ENCODE peak calls at places on chromosomes 7 and 10, in eight cellular contexts. I is fibroblast of lung, C is body of pancreas, U is fibroblast of mammary gland, G is thyroid gland, S is AG04450, F is brain microvascular endothelial cell, T is PC-3. Y is an unnamed sample.

GRCh38 chr10:96588601-96589419 is 2.0 kb upstream of the TM9SF3 start:
- DNase-seq in I (peak), U (peak), F (no peak), S (no peak), C (no peak), G (no peak), T (no peak), Y (peak)

GRCh38 chr10:79386637-79387465 is 39.6 kb downstream of the PPIF start:
- DNase-seq in U (peak), T (no peak), I (no peak), F (no peak), G (peak), C (peak), S (no peak), Y (no peak)

GRCh38 chr7:139776486-139777303 is 1.1 kb downstream of the HIPK2 start:
- DNase-seq in T (peak), I (peak), C (peak), S (no peak), U (peak), G (peak), F (peak), Y (no peak)

GRCh38 chr7:140918236-140918635 is 6.5 kb downstream of the BRAF start:
- DNase-seq in U (no peak), I (no peak), G (no peak), F (no peak), S (no peak), C (no peak), T (no peak), Y (no peak)

GRCh38 chr7:5598261-5598761 is 174.7 kb upstream of the TNRC18 start:
- DNase-seq in C (no peak), F (no peak), T (no peak), I (peak), U (peak), S (no peak), G (no peak), Y (no peak)

GRCh38 chr10:81957976-81958375 is 83.0 kb downstream of the NRG3 start:
- DNase-seq in U (no peak), S (no peak), F (peak), G (no peak), C (no peak), I (peak), T (no peak), Y (no peak)

GRCh38 chr10:3455385-3456334 is 283.1 kb upstream of the PITRM1 start:
- DNase-seq in G (no peak), S (no peak), F (peak), U (no peak), I (peak), T (no peak), C (no peak), Y (peak)

GRCh38 chr10:19654576-19654975 is 161.7 kb upstream of the PLXDC2 start:
- DNase-seq in G (no peak), C (no peak), T (peak), U (peak), I (peak), F (peak), S (peak), Y (peak)

GRCh38 chr10:14372616-14373015 is 41.9 kb upstream of the FRMD4A start:
- DNase-seq in C (no peak), T (no peak), F (no peak), G (no peak), S (no peak), I (no peak), U (no peak), Y (no peak)

GRCh38 chr7:105330526-105330925 is 58.2 kb downstream of the SRPK2 start:
- DNase-seq in I (no peak), C (no peak), F (no peak), S (no peak), G (no peak), T (no peak), U (no peak), Y (no peak)

GRCh38 chr7:27151945-27152815 is at the start of gene HOXA3:
- DNase-seq in T (peak), I (no peak), U (peak), C (no peak), F (no peak), G (no peak), S (no peak), Y (no peak)

GRCh38 chr7:38463277-38464224 is 167.6 kb downstream of the AMPH start:
- DNase-seq in S (peak), F (peak), G (peak), C (no peak), I (peak), T (peak), U (peak), Y (peak)

GRCh38 chr10:96400465-96400864 is 41.7 kb upstream of the OPALIN start:
- DNase-seq in S (no peak), F (no peak), U (no peak), G (no peak), T (no peak), C (no peak), I (no peak), Y (no peak)

GRCh38 chr7:2099036-2099957 is 133.4 kb downstream of the MAD1L1 start:
- DNase-seq in G (no peak), F (no peak), I (peak), S (no peak), T (no peak), C (no peak), U (peak), Y (no peak)

GRCh38 chr7:29780346-29780745 is 26.0 kb upstream of the WIPF3 start:
- DNase-seq in C (no peak), I (no peak), U (no peak), T (no peak), F (no peak), G (no peak), S (no peak), Y (no peak)

GRCh38 chr10:122019414-122019975 is 30.5 kb downstream of the TACC2 start:
- DNase-seq in G (peak), T (peak), U (no peak), C (peak), S (no peak), I (no peak), F (no peak), Y (peak)

GRCh38 chr7:29987821-29988317 is 1.7 kb downstream of the SCRN1 start:
- DNase-seq in F (peak), G (no peak), S (peak), T (peak), U (peak), I (peak), C (peak), Y (peak)

GRCh38 chr7:40437498-40437897 is 302.7 kb downstream of the SUGCT start:
- DNase-seq in F (peak), U (peak), S (peak), I (peak), T (peak), G (no peak), C (no peak), Y (peak)

GRCh38 chr7:20284398-20285143 is 46.1 kb upstream of the ITGB8 start:
- DNase-seq in F (no peak), T (no peak), G (no peak), C (no peak), I (no peak), S (no peak), U (peak), Y (peak)

GRCh38 chr10:90075995-90076394 is 374.6 kb downstream of the KIF20B start:
- DNase-seq in G (no peak), I (no peak), F (no peak), S (no peak), U (no peak), C (no peak), T (peak), Y (peak)

GRCh38 chr7:114086491-114086905 is 167.7 kb upstream of the PPP1R3A start:
- DNase-seq in G (peak), I (peak), C (peak), U (no peak), F (no peak), S (no peak), T (no peak), Y (no peak)

GRCh38 chr7:103141753-103142404 is 7.0 kb downstream of the NAPEPLD start:
- DNase-seq in F (no peak), U (no peak), C (no peak), S (no peak), G (no peak), I (peak), T (peak), Y (peak)

GRCh38 chr7:45001138-45001694 is 1.2 kb downstream of the CCM2 start:
- DNase-seq in F (no peak), I (peak), U (peak), G (peak), C (peak), S (no peak), T (peak), Y (peak)

GRCh38 chr10:99431190-99431549 is 746 bp upstream of the GOT1 start:
- DNase-seq in C (peak), S (no peak), F (peak), T (peak), U (peak), I (peak), G (peak), Y (peak)

DNA sequence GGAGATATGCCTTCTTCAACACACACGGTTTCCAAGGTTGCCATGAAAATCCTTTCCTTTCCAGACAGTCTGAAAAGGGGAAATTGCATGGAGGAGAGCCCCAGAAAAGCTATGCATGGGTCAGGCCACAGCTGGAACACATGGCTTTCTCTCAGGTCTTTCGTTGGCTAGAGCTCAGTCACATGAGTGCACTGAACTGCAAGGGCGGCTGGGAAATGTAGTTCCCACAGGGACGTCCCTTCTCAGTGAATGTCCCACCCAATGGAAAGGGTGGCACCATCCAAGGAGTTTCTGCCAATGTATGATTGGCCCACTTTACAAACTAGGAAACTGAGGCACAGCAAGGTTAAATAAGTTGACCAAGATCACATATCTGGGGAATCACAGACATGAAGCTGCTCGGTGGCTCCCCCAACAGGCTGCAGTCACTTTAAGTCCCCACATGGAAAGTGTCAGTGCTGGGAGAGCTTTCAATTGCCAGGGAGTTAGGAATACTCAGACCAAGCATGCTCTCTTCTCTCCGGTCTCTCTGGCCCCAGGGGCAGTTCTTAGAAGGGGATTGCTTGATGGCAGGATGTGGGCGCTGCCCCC is 571.3 kb downstream of the GLRX3 start:
- DNase-seq in U (no peak), F (no peak), I (no peak), S (no peak), G (no peak), C (no peak), T (no peak), Y (no peak)
- TF ChIP-seq CTCF in U (no peak), F (no peak), I (no peak), S (no peak), G (no peak), C (no peak), T (no peak), Y (no peak)

GRCh38 chr10:72254891-72255568 is 18.7 kb upstream of the DDIT4 start:
- DNase-seq in I (peak), U (peak), S (no peak), T (no peak), C (peak), G (peak), F (peak), Y (peak)
- H3K4me3 ChIP-seq in I (peak), U (no peak), S (peak), T (no peak), C (no peak), G (no peak), F (no peak), Y (no peak)

GRCh38 chr7:129778770-129779601 is 167.5 kb downstream of the NRF1 start:
- DNase-seq in F (no peak), U (no peak), T (peak), G (peak), I (no peak), C (peak), S (no peak), Y (peak)
- TF ChIP-seq CTCF in F (no peak), U (no peak), T (no peak), G (no peak), I (no peak), C (no peak), S (no peak), Y (no peak)

DNA sequence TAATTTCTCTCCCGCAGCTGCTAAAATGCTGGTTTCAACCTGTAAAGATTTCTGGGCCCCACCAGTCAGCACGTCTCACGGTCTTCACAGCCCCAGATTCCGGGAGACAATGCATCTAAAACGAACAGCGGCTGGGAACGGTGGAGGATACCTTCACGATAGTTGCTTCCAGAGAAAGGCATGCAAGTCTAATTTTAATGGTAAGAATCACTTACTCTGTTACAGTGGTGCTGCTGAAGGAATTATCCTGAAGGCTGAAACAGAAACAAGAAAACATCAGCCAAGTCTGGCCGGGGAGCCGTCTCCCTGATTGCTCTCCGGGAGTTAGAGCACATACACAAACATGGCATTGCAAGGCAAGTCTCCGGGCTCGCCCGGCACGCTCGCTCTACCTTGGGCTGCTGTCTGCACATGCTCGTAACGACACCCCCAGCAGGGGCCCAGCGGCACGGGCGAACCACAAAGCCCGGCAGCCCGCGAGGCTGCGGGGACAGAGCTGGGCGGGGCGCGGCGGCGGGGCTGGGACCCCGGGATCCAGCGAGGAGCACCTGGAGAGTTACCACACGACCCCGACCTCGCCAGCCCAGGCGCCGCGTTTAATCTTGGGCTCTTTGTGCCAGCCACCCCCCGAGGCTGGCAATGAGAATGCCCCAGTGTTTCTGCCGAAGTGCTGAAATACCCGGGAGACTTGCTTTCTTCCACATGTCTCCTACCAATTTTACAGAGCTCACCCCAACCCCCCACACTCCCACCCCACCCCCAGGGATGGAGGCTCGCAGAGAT is at the start of gene FAM13C:
- DNase-seq in T (peak), C (peak), F (peak), I (peak), S (no peak), G (peak), U (peak), Y (peak)
- H3K4me3 ChIP-seq in T (peak), C (no peak), F (peak), I (peak), S (peak), G (peak), U (peak), Y (peak)

DNA sequence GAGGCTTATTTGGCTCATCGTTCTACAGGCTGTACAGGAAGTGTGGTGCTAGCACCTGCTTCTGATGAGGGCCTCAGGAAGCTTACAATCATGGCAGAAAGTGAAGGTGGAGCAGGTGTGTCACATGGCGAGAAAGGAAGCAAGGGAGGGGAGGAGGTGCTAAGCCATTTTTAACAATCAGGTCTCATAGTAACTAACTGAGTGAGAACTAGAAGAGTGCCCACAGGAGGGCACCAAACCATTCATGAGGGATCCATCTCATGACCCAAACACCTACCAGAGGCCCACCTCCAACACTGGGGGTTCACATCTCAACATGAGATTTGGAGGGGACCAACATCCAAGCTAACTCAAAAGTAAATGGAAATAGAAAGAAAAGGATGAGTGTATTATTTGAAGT is 78.1 kb downstream of the CXCL12 start:
- DNase-seq in F (no peak), U (no peak), G (peak), I (no peak), C (peak), T (peak), S (no peak), Y (no peak)
- TF ChIP-seq CTCF in F (peak), U (peak), G (peak), I (peak), C (peak), T (no peak), S (peak), Y (no peak)

GRCh38 chr10:60919551-60919950 is 24.4 kb downstream of the RHOBTB1 start:
- DNase-seq in S (no peak), F (no peak), I (no peak), U (no peak), T (no peak), C (no peak), G (no peak), Y (no peak)
- H3K4me3 ChIP-seq in S (no peak), F (no peak), I (no peak), U (no peak), T (no peak), C (no peak), G (no peak), Y (no peak)

GRCh38 chr10:5040010-5040635 is 36.5 kb upstream of the AKR1C2 start:
- DNase-seq in C (no peak), G (no peak), I (no peak), F (no peak), S (no peak), U (no peak), T (no peak), Y (no peak)
- TF ChIP-seq CTCF in C (no peak), G (no peak), I (no peak), F (no peak), S (no peak), U (no peak), T (no peak), Y (no peak)

GRCh38 chr7:100071018-100071723 is 10.4 kb downstream of the ZNF3 start:
- DNase-seq in I (no peak), G (no peak), S (no peak), T (no peak), C (no peak), F (no peak), U (no peak), Y (no peak)

GRCh38 chr7:100079024-100079560 is 2.4 kb downstream of the ZNF3 start:
- DNase-seq in S (no peak), T (no peak), G (no peak), U (no peak), C (no peak), I (no peak), F (no peak), Y (no peak)

GRCh38 chr7:100072462-100072861 is 9.1 kb downstream of the ZNF3 start:
- DNase-seq in S (no peak), C (no peak), U (no peak), I (no peak), F (no peak), T (no peak), G (no peak), Y (no peak)

GRCh38 chr7:100077205-100077604 is 4.3 kb downstream of the ZNF3 start:
- DNase-seq in C (no peak), T (no peak), G (no peak), U (no peak), I (no peak), F (no peak), S (no peak), Y (no peak)

GRCh38 chr7:100075418-100075817 is 6.1 kb downstream of the ZNF3 start:
- DNase-seq in G (no peak), F (no peak), I (no peak), C (no peak), S (no peak), U (no peak), T (no peak), Y (no peak)
- H3K4me3 ChIP-seq in G (no peak), F (no peak), I (no peak), C (no peak), S (no peak), U (no peak), T (no peak), Y (no peak)

DNA sequence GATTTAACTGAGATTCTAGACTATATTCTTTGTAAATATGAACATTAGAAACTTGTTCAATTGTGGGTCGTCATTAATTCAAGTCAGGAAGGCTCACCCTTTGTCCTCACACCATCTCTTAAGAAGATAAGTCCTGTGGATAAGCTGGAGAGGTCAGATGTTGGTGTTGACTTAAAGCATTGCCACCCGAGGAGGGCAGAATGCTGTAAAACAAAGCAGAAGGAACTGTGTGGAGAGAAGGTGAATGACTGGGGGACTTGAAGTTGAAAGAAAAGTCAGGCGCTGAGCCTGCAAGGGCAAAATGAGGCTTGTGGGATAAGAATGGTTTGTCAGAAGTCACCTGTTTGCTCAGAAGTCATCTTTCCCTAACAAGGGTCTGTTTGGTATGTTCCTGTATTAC is 9.1 kb downstream of the RPA3 start:
- DNase-seq in G (no peak), I (no peak), U (no peak), T (no peak), S (no peak), F (no peak), C (no peak), Y (no peak)
- TF ChIP-seq CTCF in G (no peak), I (no peak), U (no peak), T (no peak), S (no peak), F (no peak), C (no peak), Y (no peak)